ENCODE peak calls at places on chromosomes 5 and 9, in six cellular contexts. P is mesenchymal stem cell, A is IMR-90, S is H1, W is trophoblast cell, X is H9. D is an unnamed sample.

GRCh38 chr9:21096172-21096900 is 18.6 kb upstream of the IFNB1 start:
- DNase-seq in P (peak; percentile 78), A (peak; percentile 61), S (no peak), W (peak; percentile 85), X (no peak), D (no peak)

GRCh38 chr9:102669220-102669619 is 325.9 kb upstream of the CYLC2 start:
- DNase-seq in P (no peak), A (no peak), S (no peak), W (no peak), X (no peak), D (no peak)

GRCh38 chr9:82539126-82539525 is 523.8 kb downstream of the RASEF start:
- DNase-seq in P (peak; percentile 54), A (no peak), S (no peak), W (no peak), X (no peak), D (no peak)

GRCh38 chr5:158641016-158641415 is 458.7 kb downstream of the EBF1 start:
- DNase-seq in P (no peak), A (no peak), S (no peak), W (no peak), X (no peak), D (no peak)

GRCh38 chr9:135440620-135441019 is 39.0 kb upstream of the PPP1R26 start:
- DNase-seq in P (no peak), A (no peak), S (no peak), W (no peak), X (no peak), D (no peak)

GRCh38 chr9:134065720-134066419 is 2.0 kb downstream of the BRD3 start:
- DNase-seq in P (peak; percentile 81), A (peak; percentile 66), S (no peak), W (no peak), X (peak; percentile 28), D (no peak)

GRCh38 chr9:15144567-15145174 is 162.3 kb downstream of the TTC39B start:
- DNase-seq in P (no peak), A (no peak), S (no peak), W (no peak), X (no peak), D (no peak)

GRCh38 chr5:122515709-122516431 is 203.8 kb downstream of the SNCAIP start:
- DNase-seq in P (peak; percentile 76), A (peak; percentile 81), S (no peak), W (peak; percentile 68), X (peak; percentile 74), D (peak; percentile 65)

GRCh38 chr5:79200573-79201183 is 35.3 kb upstream of the JMY start:
- DNase-seq in P (peak; percentile 16), A (peak; percentile 18), S (no peak), W (no peak), X (no peak), D (no peak)

GRCh38 chr9:72292184-72292787 is 72.7 kb downstream of the ZFAND5 start:
- DNase-seq in P (peak; percentile 70), A (peak; percentile 49), S (no peak), W (no peak), X (no peak), D (no peak)

DNA sequence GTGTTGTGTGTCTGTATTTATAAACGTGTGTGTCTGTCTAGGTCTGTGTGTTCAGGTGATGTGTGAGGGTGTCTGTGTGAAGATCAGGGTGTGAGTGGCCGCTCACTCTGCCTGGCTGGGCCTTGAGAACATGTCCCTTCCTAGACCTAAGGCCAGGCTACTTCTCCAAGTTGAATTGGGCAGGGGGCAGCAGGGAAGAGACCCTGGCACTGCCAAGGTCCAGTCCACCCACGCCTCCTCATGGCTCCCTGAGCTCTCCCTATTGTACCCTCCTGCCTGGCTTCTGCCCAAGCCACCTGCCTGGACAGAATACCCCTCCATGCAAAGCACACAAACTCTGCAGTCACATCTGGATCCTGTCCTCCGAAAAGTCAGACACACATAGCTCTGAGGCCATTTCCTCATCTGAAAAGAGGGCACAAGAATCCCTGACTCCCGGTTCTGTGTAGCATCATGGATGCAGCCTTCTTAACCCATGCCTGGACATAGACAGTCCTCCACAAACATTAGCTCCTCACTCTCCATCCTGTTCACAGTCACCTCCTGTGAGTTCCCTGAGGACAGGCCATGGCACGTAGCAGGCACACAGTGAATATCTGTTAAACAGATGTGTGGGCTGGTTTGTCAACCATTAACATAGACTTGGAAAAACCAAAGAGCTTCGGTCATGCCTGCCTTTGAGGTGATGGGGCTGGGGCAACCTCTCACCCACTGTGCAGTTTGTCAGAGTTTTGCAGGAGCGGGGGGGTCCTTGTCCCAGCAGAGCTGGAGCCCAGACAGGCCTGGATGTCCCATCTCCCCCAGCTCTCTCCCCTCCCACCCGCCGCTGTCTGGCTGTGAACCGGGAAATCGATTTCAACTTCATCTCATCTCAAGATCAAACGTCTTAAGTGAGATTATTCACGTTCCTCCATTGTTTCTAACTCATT is 167.8 kb upstream of the MVB12B start:
- DNase-seq in P (no peak), A (no peak), S (no peak), W (no peak), X (peak; percentile 20), D (no peak)
- H3K4me2 ChIP-seq in P (no peak overlapping the region), A (no peak overlapping the region), S (no peak overlapping the region), W (no peak overlapping the region), X (no peak overlapping the region), D (no peak overlapping the region)

DNA sequence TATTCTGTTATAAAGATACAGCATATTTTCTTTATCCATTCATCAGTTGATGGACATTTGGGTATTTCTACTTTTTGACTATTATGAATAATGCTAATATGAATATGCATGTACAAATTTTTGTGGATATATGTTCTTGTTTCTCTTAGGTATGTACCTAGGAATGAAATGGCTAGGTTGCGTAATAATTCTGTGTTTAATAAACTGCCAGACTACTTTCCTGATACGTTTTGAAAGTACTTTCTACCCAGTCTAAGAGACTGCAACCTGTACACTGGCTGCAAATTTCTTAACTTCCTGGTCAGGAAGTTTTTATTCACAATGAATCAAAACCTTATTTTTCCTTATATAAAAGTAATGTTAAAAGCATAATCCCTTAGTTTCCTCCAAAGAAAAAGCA is 93.9 kb upstream of the STARD4 start:
- DNase-seq in P (no peak), A (no peak), S (no peak), W (no peak), X (no peak), D (no peak)
- H4K91ac ChIP-seq in P (no peak overlapping the region), A (no peak overlapping the region), S (no peak overlapping the region), W (no peak overlapping the region), X (no peak overlapping the region), D (no peak overlapping the region)

DNA sequence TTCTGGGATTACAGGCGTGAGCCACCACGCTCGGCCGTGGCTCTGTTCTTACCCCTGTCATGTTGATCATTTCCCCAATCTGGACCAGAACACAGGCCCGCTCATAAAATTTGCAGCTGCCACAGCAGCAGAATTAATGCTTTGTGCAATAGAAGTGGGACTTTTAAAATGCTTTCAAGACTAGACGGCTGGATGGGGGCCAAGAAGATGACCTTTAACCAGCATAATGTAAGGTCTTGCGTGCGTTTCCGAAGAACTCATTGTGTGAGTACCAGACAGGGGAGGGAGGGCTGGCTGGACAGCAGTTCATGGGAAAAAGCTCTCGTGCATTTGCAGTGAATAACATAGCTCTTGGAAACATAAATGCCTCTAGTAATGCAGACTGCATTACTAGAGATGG is 3.5 kb upstream of the WDR38 start:
- DNase-seq in P (peak; percentile 88), A (peak; percentile 82), S (no peak), W (no peak), X (no peak), D (no peak)
- H3K4me2 ChIP-seq in P (no peak overlapping the region), A (no peak overlapping the region), S (no peak overlapping the region), W (no peak overlapping the region), X (no peak overlapping the region), D (no peak overlapping the region)

GRCh38 chr5:141634720-141635119 is 1.9 kb downstream of the HDAC3 start:
- DNase-seq in P (no peak), A (no peak), S (no peak), W (no peak), X (no peak), D (no peak)
- H4K91ac ChIP-seq in P (no peak overlapping the region), A (no peak overlapping the region), S (no peak overlapping the region), W (no peak overlapping the region), X (no peak overlapping the region), D (no peak overlapping the region)

GRCh38 chr5:179858586-179859427 is at the start of gene MRNIP:
- DNase-seq in P (peak; percentile 96), A (peak; percentile 91), S (peak; percentile 93), W (peak; percentile 96), X (peak; percentile 94), D (peak; percentile 92)

GRCh38 chr5:179860301-179860700 is 1.7 kb upstream of the MRNIP start:
- DNase-seq in P (no peak), A (no peak), S (no peak), W (no peak), X (no peak), D (no peak)

GRCh38 chr5:179858241-179858585 is 404 bp downstream of the MRNIP start:
- DNase-seq in P (no peak), A (peak; percentile 17), S (peak; percentile 59), W (no peak), X (no peak), D (no peak)

GRCh38 chr5:179852993-179853547 is 5.5 kb downstream of the MRNIP start:
- DNase-seq in P (no peak), A (no peak), S (no peak), W (no peak), X (no peak), D (no peak)

DNA sequence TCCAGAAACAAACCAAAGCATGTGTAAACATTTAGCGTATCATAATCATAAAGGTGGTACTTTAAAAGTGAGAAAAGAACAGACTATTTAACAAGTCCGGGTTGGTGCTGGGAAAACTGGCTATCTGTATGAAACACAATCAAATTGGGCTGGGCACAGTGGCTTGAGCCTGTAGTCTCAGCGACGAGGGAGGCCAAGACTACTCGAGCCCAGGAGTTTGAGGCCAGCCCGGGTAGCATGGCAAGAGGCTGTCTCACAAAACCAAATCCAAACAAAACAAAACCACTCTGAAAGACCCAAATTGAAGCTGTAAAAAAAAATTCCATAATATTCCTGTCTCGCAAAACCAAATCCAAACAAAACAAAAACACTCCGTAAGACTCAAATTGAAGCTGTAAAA is 4.3 kb downstream of the MRNIP start:
- DNase-seq in P (no peak), A (no peak), S (no peak), W (no peak), X (no peak), D (no peak)
- H3K4me2 ChIP-seq in P (no peak overlapping the region), A (no peak overlapping the region), S (no peak overlapping the region), W (no peak overlapping the region), X (no peak overlapping the region), D (no peak overlapping the region)

GRCh38 chr5:119966028-119966427 is 336.7 kb downstream of the FAM170A start:
- DNase-seq in P (no peak), A (no peak), S (no peak), W (no peak), X (no peak), D (no peak)
- H4K91ac ChIP-seq in P (no peak overlapping the region), A (no peak overlapping the region), S (no peak overlapping the region), W (no peak overlapping the region), X (no peak overlapping the region), D (no peak overlapping the region)